ENCODE peak calls at places on chromosomes 4 and X, in seven cellular contexts. K, J, Z, Y, N, H and W are unnamed samples.

GRCh38 chr4:111963158-111963557 is 182.1 kb upstream of the FAM241A start:
- DNase-seq in Z (no peak), Y (no peak), N (no peak), J (no peak), H (no peak), K (no peak), W (no peak)

GRCh38 chr4:119748853-119749252 is 120.2 kb upstream of the PDE5A start:
- DNase-seq in Z (no peak), Y (peak), H (no peak), N (no peak), J (no peak), K (no peak), W (no peak)

GRCh38 chr4:122010610-122011009 is 58.8 kb upstream of the TRPC3 start:
- DNase-seq in H (no peak), J (no peak), N (no peak), K (no peak), Y (peak), Z (peak), W (no peak)

GRCh38 chr4:53963786-53964185 is 100.6 kb downstream of the CHIC2 start:
- DNase-seq in J (no peak), Z (no peak), K (no peak), N (no peak), Y (no peak), H (no peak), W (no peak)

GRCh38 chr4:2402053-2402452 is 16.4 kb downstream of the ZFYVE28 start:
- DNase-seq in K (peak), H (peak), Z (peak), Y (no peak), N (peak), J (peak), W (peak)

GRCh38 chr4:166324321-166324720 is 451.3 kb downstream of the TLL1 start:
- DNase-seq in K (peak), H (peak), Z (peak), N (peak), J (peak), Y (no peak), W (peak)

GRCh38 chr4:143202824-143203223 is 18.1 kb downstream of the USP38 start:
- DNase-seq in K (no peak), N (no peak), Z (peak), J (no peak), Y (no peak), H (no peak), W (peak)

GRCh38 chr4:187937557-187937956 is 58.0 kb upstream of the ZFP42 start:
- DNase-seq in Y (no peak), K (no peak), N (no peak), Z (no peak), J (no peak), H (no peak), W (no peak)

GRCh38 chr4:88185916-88186315 is 27.5 kb upstream of the ABCG2 start:
- DNase-seq in K (no peak), N (no peak), Z (peak), H (no peak), Y (peak), J (no peak), W (no peak)

GRCh38 chr4:140070369-140070768 is 83.6 kb downstream of the MAML3 start:
- DNase-seq in J (no peak), Z (no peak), Y (no peak), K (no peak), N (no peak), H (no peak), W (no peak)

GRCh38 chr4:103292373-103292772 is 94.2 kb upstream of the CENPE start:
- DNase-seq in J (no peak), H (no peak), Z (no peak), K (no peak), Y (no peak), N (no peak), W (no peak)

GRCh38 chr4:42083816-42084215 is 68.6 kb downstream of the BEND4 start:
- DNase-seq in K (no peak), Y (peak), H (no peak), N (no peak), J (no peak), Z (peak), W (no peak)

GRCh38 chr4:682490-683172 is 6.3 kb downstream of the SLC49A3 start:
- DNase-seq in Z (no peak), J (no peak), H (no peak), Y (no peak), K (peak), N (no peak), W (peak)

GRCh38 chrX:117215683-117216082 is 752.9 kb upstream of the CT83 start:
- DNase-seq in J (no peak), H (no peak), Y (no peak), K (no peak), Z (no peak), N (no peak), W (no peak)

GRCh38 chr4:152943673-152944072 is 7.5 kb downstream of the FHDC1 start:
- DNase-seq in K (no peak), J (no peak), Z (peak), Y (peak), N (peak), H (no peak), W (peak)

GRCh38 chr4:185825737-185826136 is 13.7 kb upstream of the SORBS2 start:
- DNase-seq in K (no peak), Y (no peak), J (no peak), H (no peak), N (no peak), Z (no peak), W (no peak)

GRCh38 chrX:95629737-95630136 is 1054.9 kb upstream of the DIAPH2 start:
- DNase-seq in J (peak), H (no peak), Y (no peak), N (peak), Z (no peak), K (no peak), W (no peak)

GRCh38 chr4:945274-946102 is 13.2 kb downstream of the TMEM175 start:
- DNase-seq in N (peak), Z (peak), J (peak), Y (no peak), K (peak), H (peak), W (no peak)

GRCh38 chr4:71487324-71487677 is 148.5 kb downstream of the SLC4A4 start:
- DNase-seq in Y (no peak), Z (peak), J (peak), H (no peak), N (peak), K (no peak), W (no peak)

GRCh38 chr4:151540728-151541437 is 131.9 kb downstream of the FHIP1A start:
- DNase-seq in Z (peak), K (no peak), N (no peak), Y (peak), J (no peak), H (no peak), W (peak)

GRCh38 chrX:134797390-134797700 is 139.1 kb upstream of the PLAC1 start:
- DNase-seq in N (no peak), Z (no peak), H (no peak), J (no peak), K (no peak), Y (no peak), W (no peak)

GRCh38 chr4:212438-213174 is 88.3 kb downstream of the ZNF718 start:
- DNase-seq in J (peak), N (peak), Y (peak), H (peak), K (no peak), Z (peak), W (peak)

GRCh38 chr4:153114771-153115321 is 89.4 kb upstream of the TRIM2 start:
- DNase-seq in Z (peak), H (no peak), Y (peak), K (no peak), N (no peak), J (no peak), W (peak)

GRCh38 chrX:3384330-3384729 is 37.9 kb upstream of the MXRA5 start:
- DNase-seq in J (no peak), Z (no peak), H (no peak), K (no peak), Y (no peak), N (peak), W (no peak)

GRCh38 chr4:113604955-113605354 is 156.6 kb downstream of the CAMK2D start:
- DNase-seq in J (no peak), N (no peak), Z (peak), Y (peak), K (no peak), H (no peak), W (no peak)

GRCh38 chr4:186144180-186144579 is 39.7 kb downstream of the FAM149A start:
- DNase-seq in J (peak), Z (peak), K (peak), Y (peak), N (peak), H (peak), W (peak)

DNA sequence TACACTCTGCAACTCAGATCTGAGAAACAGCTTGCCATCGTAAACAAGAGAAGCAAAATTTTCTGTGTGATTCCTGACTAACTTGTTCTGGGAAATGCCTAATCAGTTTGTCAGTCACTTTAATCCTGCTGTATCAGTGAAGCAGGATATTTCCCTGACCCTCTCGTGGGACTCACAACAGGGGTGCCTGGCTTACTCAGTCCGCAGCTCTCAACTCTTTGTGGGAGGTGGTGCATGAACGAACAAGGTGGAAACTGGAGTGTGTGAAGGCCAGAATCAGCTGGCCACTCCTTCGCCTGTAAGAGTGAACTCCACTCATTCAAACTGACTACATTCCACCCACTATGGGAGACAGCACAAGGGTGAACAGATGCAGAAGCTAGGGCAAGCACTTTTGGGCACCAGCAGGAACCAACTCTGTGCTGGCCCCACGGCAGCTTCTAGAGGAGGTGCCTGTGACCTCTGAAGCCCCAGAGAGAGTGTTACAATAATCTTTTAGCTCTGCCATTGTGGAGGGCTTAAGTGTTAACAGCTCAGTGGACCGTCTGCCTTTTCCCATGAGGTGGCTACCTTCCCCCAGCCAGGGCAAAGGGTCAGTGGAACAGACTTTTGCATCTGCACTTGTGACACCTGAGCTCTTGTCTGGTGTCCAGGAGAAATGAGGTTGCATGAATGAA is 349.5 kb downstream of the FAT4 start:
- DNase-seq in K (no peak), J (no peak), Y (no peak), Z (no peak), H (no peak), N (peak), W (no peak)
- H2BK5ac ChIP-seq in K (no peak), J (peak), Y (no peak), Z (no peak), H (no peak), N (peak), W (no peak)

DNA sequence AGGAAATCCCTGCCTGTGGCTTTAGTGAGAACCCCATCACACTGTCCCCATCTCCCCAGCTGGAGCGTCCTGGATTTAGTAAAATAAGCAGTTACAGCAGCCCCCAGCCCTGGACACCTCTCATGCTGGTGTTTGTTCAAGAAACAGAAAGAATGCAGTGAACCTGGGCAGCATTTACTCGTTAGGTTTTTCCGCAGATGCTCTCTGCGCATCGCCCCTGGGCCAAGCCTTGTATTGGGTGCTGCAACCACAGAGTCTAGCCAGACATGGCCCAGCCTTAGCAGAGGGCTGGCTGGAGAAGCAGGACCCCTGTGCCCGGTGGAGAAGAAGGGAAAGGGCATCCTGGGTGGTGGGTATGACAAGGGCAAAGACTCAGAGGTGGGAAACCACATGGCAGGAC is 136.3 kb upstream of the PSAPL1 start:
- DNase-seq in Y (no peak), N (no peak), Z (no peak), K (no peak), J (no peak), H (no peak), W (no peak)
- H2BK5ac ChIP-seq in Y (no peak), N (no peak), Z (no peak), K (no peak), J (no peak), H (no peak), W (no peak)

GRCh38 chrX:154074199-154074598 is 23.3 kb downstream of the MECP2 start:
- DNase-seq in Y (peak), J (no peak), Z (peak), K (no peak), H (no peak), N (peak), W (no peak)
- H2BK5ac ChIP-seq in Y (no peak), J (no peak), Z (no peak), K (no peak), H (no peak), N (no peak), W (no peak)

GRCh38 chrX:43753637-43754036 is 97.5 kb downstream of the MAOA start:
- DNase-seq in H (no peak), K (no peak), Y (no peak), Z (no peak), N (no peak), J (no peak), W (no peak)

GRCh38 chrX:43745938-43746721 is 90.0 kb downstream of the MAOA start:
- DNase-seq in H (no peak), J (no peak), Z (peak), N (no peak), Y (no peak), K (no peak), W (no peak)

GRCh38 chrX:43756076-43756475 is 100.0 kb downstream of the MAOA start:
- DNase-seq in J (no peak), K (no peak), N (no peak), Z (no peak), Y (no peak), H (no peak), W (no peak)

GRCh38 chrX:43744284-43744683 is 88.2 kb downstream of the MAOA start:
- DNase-seq in Y (no peak), J (no peak), Z (no peak), K (no peak), H (no peak), N (no peak), W (no peak)

GRCh38 chrX:43750248-43750676 is 94.2 kb downstream of the MAOA start:
- DNase-seq in Y (peak), Z (peak), J (peak), H (peak), K (peak), N (peak), W (peak)
- H2BK5ac ChIP-seq in Y (no peak), Z (no peak), J (no peak), H (no peak), K (no peak), N (no peak), W (no peak)

DNA sequence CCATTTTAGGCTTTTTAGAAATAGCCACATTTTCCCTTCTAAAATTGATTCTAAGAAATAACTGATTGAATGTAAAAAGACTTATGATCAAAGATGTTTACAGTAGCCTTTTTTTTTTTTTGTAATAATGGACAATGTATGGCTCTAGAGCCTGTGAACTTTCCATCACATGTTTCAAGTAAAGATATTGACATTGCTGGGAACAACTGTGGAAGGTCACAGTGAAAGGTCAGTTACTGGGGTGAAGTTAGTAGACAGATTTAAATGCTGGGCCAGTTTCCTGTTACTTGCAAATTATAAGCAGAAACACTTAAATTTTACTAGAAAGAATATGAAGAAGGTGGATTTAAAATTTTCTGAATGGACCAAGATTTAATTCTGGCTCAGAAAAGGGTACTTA is 18.4 kb downstream of the PAGE2 start:
- DNase-seq in N (no peak), Z (no peak), J (no peak), Y (no peak), H (no peak), K (no peak), W (no peak)
- H2BK5ac ChIP-seq in N (no peak), Z (no peak), J (no peak), Y (no peak), H (no peak), K (no peak), W (no peak)

GRCh38 chrX:125826774-125827451 is 339.2 kb downstream of the DCAF12L2 start:
- DNase-seq in J (no peak), Z (no peak), Y (no peak), N (peak), H (no peak), K (no peak), W (no peak)

DNA sequence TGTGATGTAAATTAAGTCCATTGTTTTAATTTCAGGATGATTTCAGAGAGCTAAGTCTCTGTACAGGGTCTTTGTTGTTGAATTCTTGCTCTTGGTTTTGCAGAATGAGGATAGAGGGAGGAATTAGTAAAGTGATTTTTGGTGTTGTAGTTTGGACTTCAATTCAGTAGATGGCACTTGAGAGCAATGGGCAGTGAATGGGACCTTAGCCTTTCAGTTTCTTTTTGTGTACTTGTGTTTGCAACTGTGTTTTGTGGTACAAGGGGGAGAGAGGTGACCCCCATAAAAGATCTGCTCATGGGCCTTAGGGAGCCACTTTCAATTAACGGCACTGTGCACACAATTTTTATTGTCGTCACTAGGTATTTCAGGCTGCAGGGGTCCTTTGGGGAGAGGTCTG is 340.0 kb downstream of the DCAF12L2 start:
- DNase-seq in H (no peak), Z (no peak), J (no peak), Y (no peak), K (no peak), N (peak), W (no peak)
- H2BK5ac ChIP-seq in H (no peak), Z (no peak), J (no peak), Y (no peak), K (no peak), N (no peak), W (no peak)

DNA sequence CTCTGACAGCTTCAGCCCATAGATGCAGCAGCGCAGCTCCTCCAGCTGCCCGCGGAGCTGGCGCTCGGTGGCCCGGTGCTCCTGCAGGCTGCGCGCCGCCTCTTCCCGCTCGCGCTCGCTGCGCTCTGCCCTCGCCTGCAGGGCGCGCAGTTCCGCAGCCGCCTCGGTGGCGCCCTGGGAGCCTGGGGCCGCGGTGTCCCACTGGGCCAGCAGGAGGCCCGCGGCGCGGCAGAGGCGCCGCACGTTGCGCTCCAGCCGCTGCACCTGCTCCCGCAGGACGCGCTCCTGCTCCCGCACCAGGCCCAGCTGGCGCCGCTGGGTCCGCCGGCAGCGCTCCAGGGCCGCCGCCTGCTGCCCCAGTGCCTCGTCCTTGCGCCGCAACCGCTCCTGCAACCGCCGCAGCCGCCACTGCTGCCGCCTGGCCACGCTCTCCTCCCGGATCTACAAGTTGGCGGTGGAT is 10.1 kb downstream of the C4orf50 start:
- DNase-seq in Y (no peak), H (peak), Z (no peak), J (no peak), K (peak), N (peak), W (no peak)
- H2BK5ac ChIP-seq in Y (no peak), H (no peak), Z (no peak), J (no peak), K (no peak), N (no peak), W (no peak)

DNA sequence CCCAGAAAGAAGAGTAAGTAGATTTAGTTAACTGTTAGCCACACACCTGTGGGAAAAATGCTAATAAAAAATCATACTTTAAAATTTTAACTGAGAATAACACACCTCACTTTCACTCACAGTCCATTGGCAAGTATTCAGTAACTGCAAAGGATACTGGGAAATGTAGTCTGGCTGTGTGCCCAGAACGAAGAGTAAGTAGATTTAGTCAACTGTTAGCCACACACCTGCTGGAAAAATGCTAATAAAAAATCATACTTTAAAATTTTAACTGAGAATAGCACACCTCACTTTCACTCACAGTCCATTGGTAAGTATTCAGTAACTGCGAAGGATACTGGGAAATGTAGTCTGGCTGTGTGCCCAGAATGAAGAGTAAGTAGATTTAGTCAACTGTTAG is 178.4 kb upstream of the NWD2 start:
- DNase-seq in Y (no peak), K (no peak), H (no peak), N (no peak), Z (no peak), J (no peak), W (no peak)
- H2BK5ac ChIP-seq in Y (no peak), K (no peak), H (no peak), N (no peak), Z (no peak), J (no peak), W (no peak)

DNA sequence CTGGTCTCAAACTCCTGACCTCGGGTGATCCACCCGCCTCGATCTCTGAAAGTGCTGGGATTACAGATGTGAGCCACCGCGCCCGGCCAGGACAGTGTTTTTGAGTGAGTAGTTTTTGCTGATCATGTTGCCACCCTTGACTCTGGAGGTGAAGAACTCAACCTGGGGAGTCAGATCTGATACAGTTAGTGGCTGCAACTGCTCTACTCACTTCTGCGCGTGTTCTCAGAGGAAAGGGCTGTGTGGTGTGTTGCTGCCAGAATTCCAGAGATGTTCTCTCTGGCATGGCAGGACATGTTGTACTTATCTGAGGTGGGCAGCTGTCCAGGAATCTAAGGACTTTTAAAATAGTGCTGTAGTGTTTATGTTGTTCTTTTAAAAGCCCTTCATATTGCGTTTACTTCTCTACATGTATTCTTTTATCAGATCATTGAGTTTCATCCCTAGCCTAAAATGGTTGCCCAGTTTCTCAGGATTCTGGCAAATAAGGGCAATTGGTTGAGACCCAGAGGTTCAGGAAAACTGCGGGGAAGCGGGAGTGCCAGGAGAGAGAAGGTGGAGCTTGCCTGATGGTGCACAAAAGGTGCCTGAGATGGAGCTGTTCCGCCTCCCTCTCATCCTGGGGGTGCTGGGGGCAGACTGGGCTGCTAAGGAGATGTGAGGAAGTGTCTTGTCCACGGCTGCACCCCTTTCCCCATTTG is 97.7 kb downstream of the ARHGAP10 start:
- DNase-seq in N (no peak), Z (peak), K (no peak), H (no peak), Y (peak), J (no peak), W (no peak)
- H2BK5ac ChIP-seq in N (no peak), Z (no peak), K (no peak), H (no peak), Y (peak), J (no peak), W (no peak)

GRCh38 chrX:108834036-108834435 is 97.7 kb upstream of the IRS4 start:
- DNase-seq in Y (no peak), K (no peak), H (no peak), N (no peak), Z (no peak), J (no peak), W (no peak)
- H2BK5ac ChIP-seq in Y (no peak), K (no peak), H (no peak), N (no peak), Z (no peak), J (no peak), W (no peak)